ENCODE peak calls at places on chromosomes 2 and 18, in eight cellular contexts. E, G, Z, Y, O, M, B and F are unnamed samples.

GRCh38 chr2:51711761-51712160 is 679.8 kb upstream of the NRXN1 start:
- DNase-seq in E (no peak), G (no peak), Z (no peak), Y (no peak), O (no peak), M (no peak), B (no peak), F (no peak)

GRCh38 chr18:54209471-54210180 is 14.8 kb downstream of the MBD2 start:
- DNase-seq in E (no peak), G (no peak), Z (no peak), Y (no peak), O (no peak), M (no peak), B (no peak), F (no peak)

GRCh38 chr2:181882621-181883020 is 8.9 kb upstream of the ITPRID2 start:
- DNase-seq in E (no peak), G (no peak), Z (no peak), Y (no peak), O (no peak), M (no peak), B (no peak), F (no peak)

GRCh38 chr2:98483257-98483861 is 38.7 kb downstream of the INPP4A start:
- DNase-seq in E (no peak), G (no peak), Z (no peak), Y (no peak), O (peak; percentile 71), M (no peak), B (no peak), F (no peak)

GRCh38 chr2:2333076-2333475 is 2.0 kb upstream of the MYT1L start:
- DNase-seq in E (no peak), G (no peak), Z (no peak), Y (no peak), O (no peak), M (no peak), B (no peak), F (no peak)

GRCh38 chr2:38180754-38181153 is 104.8 kb upstream of the CYP1B1 start:
- DNase-seq in E (no peak), G (no peak), Z (no peak), Y (no peak), O (no peak), M (no peak), B (no peak), F (no peak)

GRCh38 chr2:240932001-240932723 is 26.0 kb downstream of the CROCC2 start:
- DNase-seq in E (no peak), G (peak; percentile 71), Z (no peak), Y (peak; percentile 11), O (peak; percentile 66), M (peak; percentile 17), B (peak; percentile 4), F (no peak)

GRCh38 chr2:142857247-142858154 is 20.0 kb upstream of the KYNU start:
- DNase-seq in E (no peak), G (no peak), Z (no peak), Y (no peak), O (no peak), M (no peak), B (no peak), F (no peak)

GRCh38 chr2:44291281-44292248 is 16.3 kb downstream of the SLC3A1 start:
- DNase-seq in E (peak; percentile 48), G (no peak), Z (peak; percentile 95), Y (peak; percentile 38), O (no peak), M (peak; percentile 84), B (peak; percentile 75), F (peak; percentile 75)

GRCh38 chr2:31812051-31812798 is 198.6 kb downstream of the MEMO1 start:
- DNase-seq in E (no peak), G (no peak), Z (peak; percentile 93), Y (no peak), O (no peak), M (no peak), B (no peak), F (peak; percentile 27)

GRCh38 chr2:120546077-120546864 is 189.4 kb upstream of the GLI2 start:
- DNase-seq in E (no peak), G (no peak), Z (peak; percentile 97), Y (no peak), O (no peak), M (no peak), B (peak; percentile 17), F (no peak)

GRCh38 chr18:74342416-74343043 is 26.9 kb downstream of the C18orf63 start:
- DNase-seq in E (peak; percentile 51), G (no peak), Z (peak; percentile 58), Y (no peak), O (no peak), M (peak; percentile 30), B (peak; percentile 21), F (peak; percentile 35)

GRCh38 chr2:7272180-7272579 is 355.0 kb downstream of the RNF144A start:
- DNase-seq in E (no peak), G (no peak), Z (no peak), Y (no peak), O (no peak), M (no peak), B (no peak), F (no peak)

GRCh38 chr18:32372381-32373061 is 98.2 kb downstream of the GAREM1 start:
- DNase-seq in E (peak; percentile 91), G (no peak), Z (peak; percentile 94), Y (peak; percentile 84), O (no peak), M (peak; percentile 81), B (peak; percentile 74), F (peak; percentile 93)

GRCh38 chr2:222892321-222892720 is 31.5 kb downstream of the ACSL3 start:
- DNase-seq in E (no peak), G (no peak), Z (no peak), Y (no peak), O (no peak), M (no peak), B (no peak), F (no peak)

GRCh38 chr2:222897898-222898297 is 37.1 kb downstream of the ACSL3 start:
- DNase-seq in E (no peak), G (no peak), Z (no peak), Y (no peak), O (no peak), M (no peak), B (no peak), F (no peak)

GRCh38 chr2:222893716-222894115 is 32.9 kb downstream of the ACSL3 start:
- DNase-seq in E (no peak), G (no peak), Z (no peak), Y (no peak), O (no peak), M (no peak), B (no peak), F (no peak)

GRCh38 chr2:222891890-222892289 is 31.1 kb downstream of the ACSL3 start:
- DNase-seq in E (no peak), G (no peak), Z (no peak), Y (no peak), O (no peak), M (no peak), B (no peak), F (no peak)

DNA sequence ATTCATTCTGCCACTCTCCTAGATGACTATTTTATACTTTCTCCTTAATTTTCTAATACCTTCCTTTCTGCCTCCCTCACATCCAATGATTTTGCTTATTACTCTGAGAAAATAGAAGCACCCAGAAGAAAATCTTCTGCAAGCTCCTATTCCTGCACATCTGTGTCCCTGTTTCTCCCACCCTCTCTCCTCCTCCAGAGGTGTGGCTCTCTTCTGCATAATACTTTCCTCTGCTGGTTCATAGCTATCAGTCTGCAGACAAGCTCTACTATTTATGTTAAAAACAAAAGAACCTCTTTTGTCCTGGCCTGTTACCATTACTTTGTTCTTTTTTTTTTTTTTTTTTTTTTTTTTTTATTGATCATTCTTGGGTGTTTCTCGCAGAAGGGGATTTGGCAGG is 34.3 kb downstream of the ACSL3 start:
- DNase-seq in E (no peak), G (no peak), Z (no peak), Y (no peak), O (no peak), M (no peak), B (no peak), F (no peak)
- H3K27ac ChIP-seq in E (no peak overlapping the region), G (no peak overlapping the region), Z (no peak overlapping the region), Y (no peak overlapping the region), O (no peak overlapping the region), M (no peak overlapping the region), B (no peak overlapping the region), F (no peak overlapping the region)

GRCh38 chr2:219561179-219562048 is 9.9 kb downstream of the OBSL1 start:
- DNase-seq in E (no peak), G (no peak), Z (peak; percentile 60), Y (no peak), O (no peak), M (no peak), B (no peak), F (no peak)
- TF ChIP-seq POLR2AphosphoS5 in E (no peak), G (no peak), Z (no peak), Y (no peak), O (no peak), M (no peak), B (no peak), F (no peak)

DNA sequence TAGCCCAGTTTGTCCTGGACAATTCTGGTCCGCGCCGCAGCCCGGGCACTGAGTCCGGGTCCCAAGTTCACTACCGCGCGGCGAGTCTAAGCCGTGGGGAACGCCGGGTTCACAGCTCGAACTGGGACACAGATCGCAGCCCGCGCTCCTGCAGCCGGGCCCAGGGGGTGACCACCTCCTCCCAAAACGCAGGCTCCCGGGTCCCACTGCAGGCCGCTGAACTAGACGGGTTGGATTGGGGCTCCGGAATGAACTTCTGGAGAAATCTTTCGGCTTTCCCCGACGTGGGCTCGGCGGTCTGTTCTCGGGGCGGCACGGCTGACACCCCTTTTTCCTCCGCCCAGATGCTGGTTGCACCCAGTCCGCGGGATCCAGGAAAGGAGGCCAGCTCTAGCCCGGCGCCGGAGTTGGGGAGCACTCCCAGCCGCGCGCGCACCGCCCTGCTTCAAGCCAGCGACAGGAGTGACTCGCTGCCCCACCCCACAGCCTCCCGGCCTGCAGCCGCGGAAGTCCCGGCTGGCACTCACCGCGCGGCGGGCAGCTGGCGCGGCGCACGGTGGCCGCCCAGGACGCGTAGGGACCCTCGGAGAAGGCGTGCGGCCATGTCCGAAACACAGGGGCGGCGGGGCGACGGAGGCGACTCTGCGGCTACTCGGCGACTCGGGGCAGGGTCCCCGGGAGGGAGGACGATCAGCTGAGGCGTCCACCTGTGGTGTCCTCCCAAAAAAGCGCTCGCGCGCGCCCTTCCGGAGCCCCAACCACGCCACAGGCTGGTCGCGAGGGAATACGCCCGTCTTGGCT is at the start of gene ACADL:
- DNase-seq in E (no peak), G (no peak), Z (no peak), Y (no peak), O (peak; percentile 70), M (peak; percentile 82), B (peak; percentile 49), F (peak; percentile 67)
- TF ChIP-seq POLR2A in E (no peak), G (no peak), Z (no peak), Y (no peak), O (no peak), M (no peak), B (no peak), F (no peak)

DNA sequence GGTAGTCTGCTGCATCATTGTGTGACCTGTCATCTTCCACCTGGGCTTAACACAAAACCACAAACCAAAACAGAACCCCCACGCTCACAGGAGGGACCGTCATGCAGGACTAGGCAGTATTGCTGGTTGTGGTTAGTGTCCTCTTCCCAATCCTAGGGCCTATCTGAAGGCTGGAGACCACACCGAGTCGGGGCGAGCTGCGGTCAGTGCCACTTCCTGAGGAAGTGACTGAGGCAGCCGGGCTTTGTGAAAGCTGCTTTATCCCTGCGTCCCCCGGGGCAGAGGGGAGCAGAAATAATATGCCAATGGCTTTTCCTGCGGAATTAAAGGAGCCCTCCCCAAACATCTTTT is 22.9 kb downstream of the ZNF532 start:
- DNase-seq in E (no peak), G (no peak), Z (no peak), Y (peak; percentile 50), O (peak; percentile 88), M (peak; percentile 38), B (peak; percentile 67), F (no peak)
- H3K27ac ChIP-seq in E (no peak overlapping the region), G (peak overlapping the region; percentile 70), Z (no peak overlapping the region), Y (peak overlapping the region; percentile 90), O (peak overlapping the region; percentile 52), M (peak overlapping the region; percentile 35), B (peak overlapping the region; percentile 74), F (peak overlapping the region; percentile 32)